ENCODE peak calls at places on chromosome 12, in five cellular contexts. S is tibial nerve, E is upper lobe of left lung, H is vagina, P is right lobe of liver. L is an unnamed sample.

GRCh38 chr12:118334939-118335567 is 37.7 kb downstream of the TAOK3 start:
- DNase-seq in P (no peak), H (no peak), E (peak), S (no peak), L (no peak)

GRCh38 chr12:124928912-124929530 is 14.6 kb upstream of the UBC start:
- DNase-seq in S (no peak), H (peak), E (peak), P (no peak), L (no peak)

GRCh38 chr12:120126635-120127005 is 10.1 kb upstream of the RAB35 start:
- DNase-seq in S (peak), H (no peak), P (no peak), E (peak), L (no peak)

GRCh38 chr12:2796187-2796663 is 1.5 kb downstream of the FKBP4 start:
- DNase-seq in P (no peak), S (no peak), E (peak), H (no peak), L (no peak)

GRCh38 chr12:111991946-111992345 is 21.0 kb downstream of the TMEM116 start:
- DNase-seq in S (no peak), P (no peak), E (no peak), H (no peak), L (no peak)

GRCh38 chr12:123744836-123745235 is 17.3 kb upstream of the DNAH10 start:
- DNase-seq in P (no peak), E (no peak), S (no peak), H (no peak), L (no peak)

GRCh38 chr12:111578276-111578970 is 20.7 kb downstream of the ATXN2 start:
- DNase-seq in S (no peak), P (no peak), H (no peak), E (no peak), L (no peak)

GRCh38 chr12:124764870-124765570 is 98.6 kb downstream of the SCARB1 start:
- DNase-seq in E (peak), S (peak), H (no peak), P (no peak), L (no peak)

GRCh38 chr12:24739094-24739779 is 209.7 kb downstream of the BCAT1 start:
- DNase-seq in S (no peak), P (no peak), H (no peak), E (no peak), L (no peak)

GRCh38 chr12:76864791-76865400 is 13.9 kb downstream of the CSRP2 start:
- DNase-seq in S (no peak), H (no peak), P (no peak), E (no peak), L (no peak)

GRCh38 chr12:28023156-28023887 is 50.8 kb upstream of the PTHLH start:
- DNase-seq in S (no peak), E (no peak), P (no peak), H (no peak), L (no peak)

GRCh38 chr12:19771858-19772257 is 332.6 kb downstream of the AEBP2 start:
- DNase-seq in H (no peak), P (no peak), E (no peak), S (no peak), L (no peak)

GRCh38 chr12:64171715-64172114 is 50.4 kb downstream of the KICS2 start:
- DNase-seq in P (no peak), S (no peak), E (no peak), H (no peak), L (no peak)

DNA sequence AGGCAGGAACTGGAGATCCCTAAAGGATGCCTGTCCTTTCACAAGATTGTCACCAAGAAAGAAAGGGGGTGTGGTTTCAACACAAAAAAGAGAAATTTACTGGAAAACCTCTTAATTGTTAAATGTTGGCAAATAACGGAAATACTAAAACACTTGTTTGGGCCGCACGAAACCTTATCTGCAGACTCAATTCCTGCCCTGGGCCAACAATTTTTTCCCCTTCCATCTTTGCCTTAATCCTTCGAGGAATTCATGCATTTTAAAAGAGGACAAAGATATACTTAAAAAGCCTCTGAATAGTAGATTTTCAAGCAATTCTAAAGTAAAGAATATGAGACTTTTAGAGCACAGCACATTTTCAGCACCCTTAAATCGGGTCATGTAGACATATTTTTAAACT is 366.2 kb downstream of the DUSP6 start:
- DNase-seq in H (no peak), E (no peak), P (no peak), S (no peak), L (no peak)
- TF ChIP-seq CTCF in H (no peak), E (no peak), P (no peak), S (no peak), L (no peak)

GRCh38 chr12:114314403-114314802 is 91.5 kb downstream of the TBX5 start:
- DNase-seq in P (no peak), S (no peak), H (no peak), E (no peak), L (no peak)
- TF ChIP-seq POLR2A in P (no peak), S (no peak), H (no peak), E (no peak), L (no peak)

GRCh38 chr12:25992026-25992782 is 33.7 kb downstream of the RASSF8 start:
- DNase-seq in H (no peak), P (no peak), S (no peak), E (peak), L (no peak)
- H3K27ac ChIP-seq in H (no peak), P (no peak), S (no peak), E (peak), L (no peak)

GRCh38 chr12:67068773-67069450 is 200.2 kb upstream of the CAND1 start:
- DNase-seq in E (no peak), S (no peak), H (no peak), P (peak), L (peak)
- TF ChIP-seq CTCF in E (no peak), S (no peak), H (no peak), P (no peak), L (no peak)

GRCh38 chr12:1795785-1796514 is 24.4 kb upstream of the LRTM2 start:
- DNase-seq in P (peak), H (peak), S (peak), E (peak), L (peak)
- TF ChIP-seq POLR2A in P (peak), H (peak), S (peak), E (peak), L (peak)

GRCh38 chr12:26921886-26922285 is 15.9 kb downstream of the INTS13 start:
- DNase-seq in S (no peak), P (no peak), E (no peak), H (no peak), L (no peak)

GRCh38 chr12:26918321-26919215 is 19.2 kb downstream of the INTS13 start:
- DNase-seq in P (no peak), E (no peak), H (no peak), S (no peak), L (no peak)

DNA sequence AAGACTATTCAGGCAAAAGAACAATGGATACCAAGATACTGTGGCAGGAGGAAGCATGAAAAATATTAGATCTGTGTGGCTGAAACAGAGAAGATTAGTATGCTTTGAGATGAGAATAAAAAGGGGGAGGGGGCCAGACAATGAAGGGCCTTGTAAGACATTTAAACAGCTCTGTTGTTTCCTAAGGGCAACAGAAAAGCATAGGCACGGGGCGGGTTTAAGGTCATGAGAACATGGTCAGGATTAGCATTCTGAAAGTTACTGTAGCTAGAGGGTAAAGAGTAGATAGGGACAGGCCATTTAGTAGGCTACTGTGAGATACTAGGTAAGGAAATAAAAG is 18.6 kb downstream of the INTS13 start:
- DNase-seq in P (no peak), H (no peak), S (no peak), E (no peak), L (no peak)
- H3K27ac ChIP-seq in P (no peak), H (no peak), S (peak), E (no peak), L (no peak)

GRCh38 chr12:51028126-51028810 is 2.1 kb upstream of the SLC11A2 start:
- DNase-seq in S (peak), P (no peak), H (no peak), E (peak), L (peak)
- TF ChIP-seq CTCF in S (no peak), P (peak), H (no peak), E (peak), L (peak)

GRCh38 chr12:88578821-88579518 is 1.3 kb downstream of the KITLG start:
- DNase-seq in H (no peak), S (peak), P (peak), E (peak), L (no peak)

GRCh38 chr12:88577537-88577936 is 2.7 kb downstream of the KITLG start:
- DNase-seq in E (no peak), P (no peak), S (no peak), H (no peak), L (no peak)

GRCh38 chr12:88579572-88579940 is 715 bp downstream of the KITLG start:
- DNase-seq in H (no peak), P (peak), E (peak), S (peak), L (peak)

GRCh38 chr12:88578274-88578673 is 2.0 kb downstream of the KITLG start:
- DNase-seq in E (no peak), S (no peak), P (no peak), H (no peak), L (no peak)

DNA sequence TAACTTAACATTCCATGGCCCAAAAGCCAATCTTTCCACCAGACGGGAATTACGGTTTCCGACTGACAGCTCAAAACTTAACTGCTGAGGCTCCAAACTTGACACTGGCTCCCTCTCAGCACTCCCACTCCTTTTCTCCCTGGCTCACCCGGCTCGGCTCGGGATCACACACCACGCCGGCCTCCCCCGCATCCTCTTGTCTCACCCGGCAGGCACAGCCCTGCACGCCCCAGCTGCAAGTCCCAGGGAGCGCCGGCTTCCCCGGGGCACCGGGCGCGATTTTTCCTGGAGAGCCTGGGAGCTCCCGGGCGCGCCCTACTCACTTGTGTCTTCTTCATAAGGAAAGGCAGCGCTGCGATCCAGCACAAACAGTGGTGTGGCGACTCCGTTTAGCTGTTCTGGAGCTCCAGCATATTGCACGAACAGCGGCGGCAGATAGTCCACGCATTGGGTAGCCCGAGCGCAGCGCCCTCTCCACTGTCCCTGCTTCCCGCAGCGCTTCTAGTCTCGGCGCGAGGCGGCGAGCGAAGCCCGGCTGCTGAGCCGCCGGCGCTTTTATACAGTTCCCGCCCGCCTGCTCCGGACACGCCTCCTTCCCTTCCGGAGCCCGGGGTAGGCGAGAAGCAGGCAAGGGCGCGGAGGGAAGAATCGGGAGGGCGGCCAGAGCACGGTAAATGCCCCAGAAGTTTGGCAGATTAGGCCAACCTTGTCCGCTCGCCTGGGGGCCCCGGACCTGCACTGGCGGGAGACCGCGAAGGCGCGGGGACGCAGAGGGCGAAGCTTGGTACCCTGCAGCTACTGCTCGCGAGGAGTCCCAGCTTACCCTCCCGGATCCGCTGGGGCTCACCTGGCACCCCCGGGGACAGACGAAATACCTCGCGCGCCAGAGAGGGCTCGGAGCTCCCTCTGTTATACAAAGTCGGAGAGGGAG is at the start of gene KITLG:
- DNase-seq in E (peak), H (peak), S (peak), P (peak), L (peak)
- TF ChIP-seq POLR2A in E (peak), H (peak), S (peak), P (peak), L (peak)

DNA sequence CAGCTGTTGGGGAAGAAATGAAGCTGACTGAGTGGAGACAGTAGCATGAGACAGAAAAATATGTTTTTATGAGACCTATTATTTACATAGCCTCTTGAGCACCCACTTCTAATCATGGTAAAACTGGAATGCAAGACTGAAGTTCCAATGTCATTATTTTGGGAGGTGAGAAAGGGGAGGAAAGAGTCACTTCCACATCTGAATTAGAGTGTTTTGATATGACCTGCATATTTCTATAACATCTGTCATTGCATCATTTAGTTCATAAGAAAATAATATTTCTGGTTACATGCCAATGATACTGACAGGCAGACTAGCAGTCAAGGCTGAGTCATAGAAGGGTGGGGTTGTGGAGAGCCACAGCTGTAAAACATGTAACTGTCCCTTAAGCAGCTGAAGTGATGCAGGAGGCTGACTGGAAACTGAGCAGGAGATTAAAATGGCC is 26.7 kb downstream of the NTN4 start:
- DNase-seq in E (peak), H (no peak), S (peak), P (no peak), L (no peak)
- H3K27ac ChIP-seq in E (no peak), H (no peak), S (no peak), P (no peak), L (no peak)